ENCODE peak calls at places on chromosome 5, in four cellular contexts. G is esophagus muscularis mucosa, I is stomach, Y is heart left ventricle. P is an unnamed sample. For H3K4me1 and H3K27me3, the result is how much of the 10 kb centered on the place peaks cover.

GRCh38 chr5:158382473-158382872 is 523.5 kb upstream of the CLINT1 start:
- DNase-seq in G (peak), I (no peak), Y (peak), P (peak)

GRCh38 chr5:74477761-74478160 is 162.8 kb downstream of the ENC1 start:
- DNase-seq in G (no peak), I (no peak), Y (no peak), P (no peak)

GRCh38 chr5:18900644-18901043 is 1087.4 kb downstream of the CDH18 start:
- DNase-seq in G (no peak), I (no peak), Y (no peak), P (no peak)

GRCh38 chr5:87268970-87269377 is 1.3 kb downstream of the RASA1 start:
- DNase-seq in G (no peak), I (no peak), Y (no peak), P (no peak)

GRCh38 chr5:139655727-139656271 is 7.7 kb downstream of the CXXC5 start:
- DNase-seq in G (no peak), I (peak), Y (peak), P (peak)

GRCh38 chr5:139462582-139463276 is at the start of gene ECSCR:
- DNase-seq in G (no peak), I (no peak), Y (peak), P (peak)

GRCh38 chr5:168531987-168532386 is 2.9 kb downstream of the FBLL1 start:
- DNase-seq in G (no peak), I (no peak), Y (no peak), P (no peak)

GRCh38 chr5:150574818-150575537 is 65.5 kb upstream of the SYNPO start:
- DNase-seq in G (no peak), I (no peak), Y (no peak), P (no peak)

GRCh38 chr5:146553446-146553845 is 37.5 kb upstream of the GPR151 start:
- DNase-seq in G (no peak), I (no peak), Y (no peak), P (no peak)

GRCh38 chr5:60685028-60685427 is 14.9 kb downstream of the DEPDC1B start:
- DNase-seq in G (no peak), I (no peak), Y (no peak), P (no peak)

GRCh38 chr5:83197326-83197725 is 120.0 kb downstream of the XRCC4 start:
- DNase-seq in G (no peak), I (no peak), Y (no peak), P (no peak)

GRCh38 chr5:154583545-154584168 is 105.6 kb upstream of the HAND1 start:
- DNase-seq in G (no peak), I (no peak), Y (no peak), P (no peak)

GRCh38 chr5:94941113-94941765 is 322.8 kb downstream of the SLF1 start:
- DNase-seq in G (no peak), I (no peak), Y (no peak), P (no peak)

GRCh38 chr5:35876922-35877321 is 20.2 kb downstream of the IL7R start:
- DNase-seq in G (no peak), I (no peak), Y (no peak), P (no peak)

GRCh38 chr5:63439537-63439936 is 522.7 kb downstream of the HTR1A start:
- DNase-seq in G (no peak), I (no peak), Y (no peak), P (no peak)

GRCh38 chr5:61275841-61276240 is 56.2 kb upstream of the ZSWIM6 start:
- DNase-seq in G (no peak), I (no peak), Y (peak), P (peak)

GRCh38 chr5:175340180-175340579 is 103.8 kb downstream of the DRD1 start:
- DNase-seq in G (no peak), I (no peak), Y (no peak), P (no peak)

GRCh38 chr5:172005708-172006377 is 595 bp downstream of the FBXW11 start:
- DNase-seq in G (no peak), I (peak), Y (peak), P (peak)

GRCh38 chr5:170169996-170170395 is 62.8 kb upstream of the C5orf58 start:
- DNase-seq in G (no peak), I (no peak), Y (no peak), P (no peak)

GRCh38 chr5:44807269-44807668 is 1.5 kb upstream of the MRPS30 start:
- DNase-seq in G (no peak), I (no peak), Y (no peak), P (no peak)

GRCh38 chr5:167030500-167031120 is 1260.8 kb upstream of the WWC1 start:
- DNase-seq in G (no peak), I (no peak), Y (no peak), P (no peak)

GRCh38 chr5:6573651-6574101 is 59.2 kb downstream of the NSUN2 start:
- DNase-seq in G (peak), I (no peak), Y (no peak), P (no peak)

GRCh38 chr5:153809181-153809580 is 229.5 kb downstream of the FAM114A2 start:
- DNase-seq in G (no peak), I (no peak), Y (no peak), P (no peak)

GRCh38 chr5:179623906-179624741 is 653 bp upstream of the HNRNPH1 start:
- DNase-seq in G (no peak), I (no peak), Y (peak), P (no peak)

GRCh38 chr5:131488463-131488862 is 146.6 kb downstream of the RAPGEF6 start:
- DNase-seq in G (no peak), I (no peak), Y (no peak), P (no peak)

GRCh38 chr5:40909723-40910122 is 426 bp downstream of the C7 start:
- DNase-seq in G (no peak), I (no peak), Y (no peak), P (no peak)

GRCh38 chr5:5470933-5471332 is 48.5 kb downstream of the ICE1 start:
- DNase-seq in G (no peak), I (no peak), Y (no peak), P (no peak)

GRCh38 chr5:176533894-176534611 is 3.1 kb downstream of the RNF44 start:
- DNase-seq in G (no peak), I (peak), Y (peak), P (peak)

GRCh38 chr5:34998058-34998789 is 49.5 kb downstream of the AGXT2 start:
- DNase-seq in G (no peak), I (no peak), Y (peak), P (no peak)

GRCh38 chr5:142012792-142013388 is at the start of gene GNPDA1:
- DNase-seq in G (peak), I (peak), Y (peak), P (peak)

GRCh38 chr5:39780341-39780740 is 355.6 kb upstream of the DAB2 start:
- DNase-seq in G (no peak), I (no peak), Y (no peak), P (no peak)

GRCh38 chr5:610011-610743 is 2.0 kb upstream of the CEP72 start:
- DNase-seq in G (no peak), I (peak), Y (peak), P (no peak)

GRCh38 chr5:10595305-10595677 is 31.4 kb downstream of the ANKRD33B start:
- DNase-seq in G (no peak), I (no peak), Y (no peak), P (no peak)

GRCh38 chr5:61817472-61818326 is 485.6 kb downstream of the ZSWIM6 start:
- DNase-seq in G (peak), I (peak), Y (no peak), P (no peak)

GRCh38 chr5:26231316-26231715 is 807.1 kb downstream of the CDH9 start:
- DNase-seq in G (no peak), I (no peak), Y (no peak), P (no peak)

GRCh38 chr5:41368158-41368557 is 142.2 kb downstream of the PLCXD3 start:
- DNase-seq in G (no peak), I (no peak), Y (no peak), P (no peak)

GRCh38 chr5:92991681-92992472 is 589.1 kb downstream of the NR2F1-AS1 start:
- DNase-seq in G (no peak), I (no peak), Y (no peak), P (no peak)

GRCh38 chr5:71932131-71932635 is 175.1 kb upstream of the MAP1B start:
- DNase-seq in G (peak), I (no peak), Y (no peak), P (no peak)

GRCh38 chr5:181159286-181160143 is 12.1 kb downstream of the OR2V2 start:
- DNase-seq in G (peak), I (peak), Y (peak), P (peak)

GRCh38 chr5:181161534-181162175 is 14.3 kb downstream of the OR2V2 start:
- DNase-seq in G (no peak), I (no peak), Y (no peak), P (no peak)

GRCh38 chr5:181160144-181160754 is 12.9 kb downstream of the OR2V2 start:
- DNase-seq in G (no peak), I (no peak), Y (peak), P (no peak)

GRCh38 chr5:181156758-181157157 is 9.4 kb downstream of the OR2V2 start:
- DNase-seq in G (no peak), I (no peak), Y (no peak), P (no peak)

DNA sequence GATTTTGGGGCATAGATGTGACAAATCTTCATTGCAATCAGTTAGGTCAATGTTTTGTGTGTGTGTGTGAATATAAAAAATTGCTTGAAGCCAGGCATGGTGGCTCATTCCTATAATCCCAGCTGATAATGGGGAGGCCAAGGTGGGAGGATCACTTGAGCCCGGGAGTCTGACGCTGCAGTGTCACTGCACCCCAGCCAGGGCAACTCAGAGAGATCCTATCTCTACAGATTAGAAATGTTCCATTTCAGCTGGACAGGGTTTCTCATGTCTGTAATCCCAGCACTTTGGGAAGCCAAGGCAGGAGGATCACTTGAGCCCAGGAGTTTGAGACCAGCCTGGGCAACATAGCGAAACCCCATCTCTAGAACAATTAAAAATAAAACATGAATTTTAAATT is 11.5 kb downstream of the OR2V2 start:
- DNase-seq in G (no peak), I (no peak), Y (no peak), P (no peak)
- H3K4me1 ChIP-seq in G (under half), I (under half), Y (under half), P (under half)

GRCh38 chr5:65730910-65731309 is 8.9 kb downstream of the NLN start:
- DNase-seq in G (no peak), I (no peak), Y (peak), P (no peak)
- TF ChIP-seq POLR2A in G (no peak), I (no peak), Y (no peak), P (no peak)

DNA sequence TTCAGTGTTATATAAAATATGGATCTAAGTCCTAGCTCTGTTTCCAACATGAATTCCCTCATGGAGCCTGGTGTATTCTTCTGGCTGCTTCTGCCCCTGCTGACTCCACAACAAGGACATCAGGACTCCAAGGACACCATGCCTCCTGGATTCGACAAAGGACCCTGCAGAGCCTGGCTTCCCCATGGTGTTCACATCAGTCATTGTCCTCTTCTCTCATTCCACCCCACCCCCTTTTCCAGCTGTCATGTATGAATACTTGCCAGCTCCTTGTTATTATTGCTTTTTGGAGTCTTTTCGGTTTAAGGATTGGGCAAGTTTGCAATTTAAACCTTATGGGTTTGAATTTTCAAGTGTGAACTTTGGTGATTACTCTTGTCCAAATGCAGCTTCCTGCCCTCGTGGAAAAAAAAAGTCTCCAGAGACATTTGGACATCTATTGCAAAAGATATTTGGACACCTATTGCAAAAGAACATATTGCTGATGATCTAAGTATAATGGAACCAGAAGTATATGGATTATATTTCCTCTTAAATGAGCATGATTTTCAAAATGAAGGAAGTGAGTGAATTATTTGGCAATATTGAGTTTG is 14.2 kb upstream of the LVRN start:
- DNase-seq in G (no peak), I (no peak), Y (no peak), P (no peak)
- H3K27me3 ChIP-seq in G (under half), I (under half), Y (under half), P (under half)

DNA sequence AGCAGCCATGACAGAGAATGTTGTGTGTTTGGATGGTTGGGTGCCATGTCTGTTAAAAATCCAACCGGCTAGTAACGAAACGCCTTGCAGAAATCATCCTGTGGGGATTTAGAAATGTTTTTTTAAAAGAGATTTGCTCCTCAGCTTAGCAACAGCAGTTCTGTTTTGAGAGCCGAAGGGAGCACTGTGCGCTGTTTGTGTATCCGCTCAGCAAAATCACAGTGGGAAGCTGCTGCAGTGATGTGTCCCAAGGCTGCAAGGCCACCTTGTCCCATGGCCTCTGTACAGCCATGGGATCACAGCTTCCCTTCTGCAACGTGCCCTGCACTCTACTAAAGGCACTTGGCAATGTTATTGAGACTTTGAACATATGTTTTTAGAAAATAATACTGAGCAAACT is 40.9 kb downstream of the TRIO start:
- DNase-seq in G (no peak), I (no peak), Y (no peak), P (no peak)
- H3K4me1 ChIP-seq in G (half or more), I (under half), Y (half or more), P (under half)

GRCh38 chr5:77851229-77852067 is 75.3 kb upstream of the TBCA start:
- DNase-seq in G (peak), I (no peak), Y (no peak), P (peak)
- TF ChIP-seq POLR2A in G (no peak), I (no peak), Y (no peak), P (no peak)

GRCh38 chr5:136030252-136030651 is 1.5 kb downstream of the TGFBI start:
- DNase-seq in G (no peak), I (no peak), Y (no peak), P (no peak)
- H3K27me3 ChIP-seq in G (under half), I (under half), Y (under half), P (under half)

DNA sequence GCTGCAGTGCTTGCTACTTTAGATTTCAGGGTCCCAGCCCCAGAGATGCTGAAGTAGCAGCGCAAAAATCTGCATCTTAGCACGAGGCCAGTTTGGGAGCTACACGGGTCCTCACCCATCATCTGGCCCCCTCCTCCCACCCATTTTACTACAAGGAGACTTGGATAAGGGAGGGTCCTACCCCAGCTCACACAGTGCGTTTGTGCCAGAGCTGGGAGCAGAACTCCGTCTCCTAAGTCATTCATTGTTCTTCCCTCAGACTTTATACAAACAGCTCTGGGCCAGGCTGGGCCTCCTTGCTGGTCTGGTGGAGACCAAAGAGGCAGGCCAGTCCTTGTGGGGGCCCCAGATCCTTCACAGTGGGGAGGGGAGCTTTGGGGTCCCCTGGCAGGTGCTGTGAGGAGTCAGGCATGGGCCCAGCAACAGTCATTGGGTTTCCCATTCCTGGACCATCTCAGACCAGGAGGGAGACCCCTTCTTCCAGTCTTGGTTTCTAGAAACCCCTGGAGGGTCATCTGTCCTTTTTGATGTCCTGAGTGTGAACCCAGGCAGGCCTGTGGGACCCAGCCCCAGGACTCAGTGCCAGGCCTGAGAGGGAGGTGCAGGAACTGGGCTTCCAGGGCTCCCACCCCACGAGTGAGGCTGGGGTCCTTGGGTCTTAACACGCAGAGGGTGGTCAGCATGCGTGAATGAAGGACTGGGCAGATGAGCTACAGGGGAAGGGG is 2.3 kb upstream of the IL17B start:
- DNase-seq in G (no peak), I (no peak), Y (no peak), P (no peak)
- H3K4me1 ChIP-seq in G (half or more), I (under half), Y (under half), P (under half)

GRCh38 chr5:134547999-134548626 is 22.6 kb downstream of the JADE2 start:
- DNase-seq in G (no peak), I (no peak), Y (no peak), P (no peak)
- TF ChIP-seq POLR2A in G (no peak), I (no peak), Y (no peak), P (no peak)

P was measured in right lobe of liver.